ENCODE peak calls at places on chromosomes 5 and 9, in eight cellular contexts. One of them, this sample, is unnamed.

GRCh38 chr5:172322028-172322965 is 38.7 kb upstream of the UBTD2 start:
- DNase-seq in neural progenitor cell: no peak
- DNase-seq in OCI-LY7: peak; percentile 36
- DNase-seq in IMR-90: no peak
- DNase-seq in endothelial cell of umbilical vein: no peak
- DNase-seq in K562: no peak
- DNase-seq in fibroblast of lung: no peak
- DNase-seq in SK-N-SH: no peak
- DNase-seq in this sample: no peak

GRCh38 chr5:77867194-77867691 is 91.1 kb upstream of the TBCA start:
- DNase-seq in OCI-LY7: peak; percentile 9
- DNase-seq in SK-N-SH: peak; percentile 29
- DNase-seq in neural progenitor cell: no peak
- DNase-seq in K562: no peak
- DNase-seq in IMR-90: peak; percentile 32
- DNase-seq in endothelial cell of umbilical vein: peak; percentile 40
- DNase-seq in fibroblast of lung: peak; percentile 54
- DNase-seq in this sample: no peak

GRCh38 chr5:123937230-123937629 is 425.3 kb downstream of the CSNK1G3 start:
- DNase-seq in fibroblast of lung: peak; percentile 64
- DNase-seq in K562: peak; percentile 26
- DNase-seq in OCI-LY7: peak; percentile 77
- DNase-seq in SK-N-SH: peak; percentile 26
- DNase-seq in neural progenitor cell: peak; percentile 80
- DNase-seq in IMR-90: peak; percentile 67
- DNase-seq in endothelial cell of umbilical vein: peak; percentile 68
- DNase-seq in this sample: peak; percentile 5

GRCh38 chr5:142597546-142598337 is 88.1 kb downstream of the FGF1 start:
- DNase-seq in fibroblast of lung: peak; percentile 77
- DNase-seq in K562: peak; percentile 39
- DNase-seq in OCI-LY7: no peak
- DNase-seq in neural progenitor cell: peak; percentile 35
- DNase-seq in endothelial cell of umbilical vein: peak; percentile 81
- DNase-seq in SK-N-SH: no peak
- DNase-seq in IMR-90: peak; percentile 90
- DNase-seq in this sample: no peak

GRCh38 chr5:6302684-6303083 is 75.7 kb downstream of the MED10 start:
- DNase-seq in fibroblast of lung: no peak
- DNase-seq in IMR-90: no peak
- DNase-seq in OCI-LY7: no peak
- DNase-seq in neural progenitor cell: peak; percentile 63
- DNase-seq in endothelial cell of umbilical vein: no peak
- DNase-seq in SK-N-SH: no peak
- DNase-seq in K562: no peak
- DNase-seq in this sample: peak; percentile 21

GRCh38 chr5:72648511-72648910 is 141.3 kb upstream of the ZNF366 start:
- DNase-seq in IMR-90: peak; percentile 39
- DNase-seq in endothelial cell of umbilical vein: no peak
- DNase-seq in SK-N-SH: no peak
- DNase-seq in fibroblast of lung: no peak
- DNase-seq in OCI-LY7: no peak
- DNase-seq in neural progenitor cell: no peak
- DNase-seq in K562: no peak
- DNase-seq in this sample: no peak

GRCh38 chr9:116653580-116654355 is 33.3 kb upstream of the TRIM32 start:
- DNase-seq in SK-N-SH: no peak
- DNase-seq in fibroblast of lung: no peak
- DNase-seq in endothelial cell of umbilical vein: no peak
- DNase-seq in IMR-90: no peak
- DNase-seq in OCI-LY7: no peak
- DNase-seq in K562: no peak
- DNase-seq in neural progenitor cell: peak; percentile 8
- DNase-seq in this sample: no peak

GRCh38 chr5:93267736-93268135 is 313.3 kb downstream of the NR2F1-AS1 start:
- DNase-seq in neural progenitor cell: no peak
- DNase-seq in OCI-LY7: no peak
- DNase-seq in IMR-90: no peak
- DNase-seq in endothelial cell of umbilical vein: no peak
- DNase-seq in fibroblast of lung: no peak
- DNase-seq in K562: no peak
- DNase-seq in SK-N-SH: no peak
- DNase-seq in this sample: no peak

GRCh38 chr9:137449081-137449844 is 8.1 kb upstream of the ENTPD8 start:
- DNase-seq in OCI-LY7: no peak
- DNase-seq in neural progenitor cell: no peak
- DNase-seq in K562: no peak
- DNase-seq in SK-N-SH: no peak
- DNase-seq in endothelial cell of umbilical vein: no peak
- DNase-seq in fibroblast of lung: no peak
- DNase-seq in IMR-90: no peak
- DNase-seq in this sample: no peak

GRCh38 chr9:91119679-91120078 is 242.0 kb downstream of the AUH start:
- DNase-seq in OCI-LY7: no peak
- DNase-seq in IMR-90: peak; percentile 90
- DNase-seq in SK-N-SH: no peak
- DNase-seq in K562: no peak
- DNase-seq in fibroblast of lung: peak; percentile 84
- DNase-seq in endothelial cell of umbilical vein: no peak
- DNase-seq in neural progenitor cell: no peak
- DNase-seq in this sample: no peak

GRCh38 chr5:42235241-42235640 is 188.0 kb upstream of the GHR start:
- DNase-seq in fibroblast of lung: peak; percentile 15
- DNase-seq in IMR-90: no peak
- DNase-seq in K562: no peak
- DNase-seq in OCI-LY7: no peak
- DNase-seq in neural progenitor cell: no peak
- DNase-seq in SK-N-SH: no peak
- DNase-seq in endothelial cell of umbilical vein: no peak
- DNase-seq in this sample: no peak

GRCh38 chr9:69812068-69813000 is 8.3 kb upstream of the CFAP95 start:
- DNase-seq in SK-N-SH: no peak
- DNase-seq in endothelial cell of umbilical vein: no peak
- DNase-seq in OCI-LY7: no peak
- DNase-seq in fibroblast of lung: no peak
- DNase-seq in K562: no peak
- DNase-seq in neural progenitor cell: no peak
- DNase-seq in IMR-90: no peak
- DNase-seq in this sample: no peak

GRCh38 chr5:59416441-59416840 is 477.1 kb downstream of the PDE4D start:
- DNase-seq in OCI-LY7: no peak
- DNase-seq in K562: no peak
- DNase-seq in neural progenitor cell: no peak
- DNase-seq in fibroblast of lung: peak; percentile 87
- DNase-seq in IMR-90: peak; percentile 7
- DNase-seq in endothelial cell of umbilical vein: no peak
- DNase-seq in SK-N-SH: no peak
- DNase-seq in this sample: no peak

GRCh38 chr5:139747583-139748504 is 47.8 kb upstream of the PSD2 start:
- DNase-seq in fibroblast of lung: peak; percentile 48
- DNase-seq in IMR-90: peak; percentile 81
- DNase-seq in neural progenitor cell: peak; percentile 70
- DNase-seq in SK-N-SH: peak; percentile 76
- DNase-seq in OCI-LY7: no peak
- DNase-seq in K562: peak; percentile 77
- DNase-seq in endothelial cell of umbilical vein: peak; percentile 21
- DNase-seq in this sample: peak; percentile 58

GRCh38 chr9:69218166-69218565 is 44.1 kb downstream of the TJP2 start:
- DNase-seq in K562: no peak
- DNase-seq in IMR-90: no peak
- DNase-seq in neural progenitor cell: no peak
- DNase-seq in fibroblast of lung: no peak
- DNase-seq in endothelial cell of umbilical vein: no peak
- DNase-seq in OCI-LY7: no peak
- DNase-seq in SK-N-SH: no peak
- DNase-seq in this sample: no peak

GRCh38 chr9:72875221-72875620 is 77.6 kb downstream of the ALDH1A1 start:
- DNase-seq in endothelial cell of umbilical vein: no peak
- DNase-seq in OCI-LY7: no peak
- DNase-seq in SK-N-SH: no peak
- DNase-seq in fibroblast of lung: no peak
- DNase-seq in neural progenitor cell: no peak
- DNase-seq in K562: no peak
- DNase-seq in IMR-90: no peak
- DNase-seq in this sample: no peak

GRCh38 chr5:141875795-141876627 is 2.2 kb downstream of the PCDH1 start:
- DNase-seq in OCI-LY7: no peak
- DNase-seq in fibroblast of lung: no peak
- DNase-seq in endothelial cell of umbilical vein: peak; percentile 55
- DNase-seq in IMR-90: no peak
- DNase-seq in K562: peak; percentile 79
- DNase-seq in SK-N-SH: peak; percentile 72
- DNase-seq in neural progenitor cell: peak; percentile 88
- DNase-seq in this sample: no peak

GRCh38 chr9:14320272-14321245 is 6.6 kb upstream of the NFIB start:
- DNase-seq in neural progenitor cell: no peak
- DNase-seq in IMR-90: peak; percentile 95
- DNase-seq in SK-N-SH: no peak
- DNase-seq in endothelial cell of umbilical vein: peak; percentile 82
- DNase-seq in K562: peak; percentile 4
- DNase-seq in OCI-LY7: peak; percentile 65
- DNase-seq in fibroblast of lung: peak; percentile 99
- DNase-seq in this sample: no peak

GRCh38 chr9:127970401-127971313 is 10.1 kb downstream of the EEIG1 start:
- DNase-seq in fibroblast of lung: no peak
- DNase-seq in neural progenitor cell: peak; percentile 46
- DNase-seq in SK-N-SH: peak; percentile 10
- DNase-seq in K562: no peak
- DNase-seq in IMR-90: no peak
- DNase-seq in OCI-LY7: peak; percentile 91
- DNase-seq in endothelial cell of umbilical vein: no peak
- DNase-seq in this sample: no peak

GRCh38 chr5:133307275-133307674 is 255.5 kb downstream of the HSPA4 start:
- DNase-seq in IMR-90: no peak
- DNase-seq in endothelial cell of umbilical vein: no peak
- DNase-seq in OCI-LY7: no peak
- DNase-seq in K562: no peak
- DNase-seq in fibroblast of lung: no peak
- DNase-seq in neural progenitor cell: no peak
- DNase-seq in SK-N-SH: no peak
- DNase-seq in this sample: no peak
- H4K20me1 ChIP-seq in IMR-90: no peaks in the 10 kb centered on the region
- H4K20me1 ChIP-seq in endothelial cell of umbilical vein: no peaks in the 10 kb centered on the region
- H4K20me1 ChIP-seq in OCI-LY7: no peaks in the 10 kb centered on the region
- H4K20me1 ChIP-seq in K562: peaks cover 5% of the 10 kb centered on the region
- H4K20me1 ChIP-seq in fibroblast of lung: no peaks in the 10 kb centered on the region
- H4K20me1 ChIP-seq in neural progenitor cell: no peaks in the 10 kb centered on the region
- H4K20me1 ChIP-seq in SK-N-SH: no peaks in the 10 kb centered on the region
- H4K20me1 ChIP-seq in this sample: no peaks in the 10 kb centered on the region

GRCh38 chr9:128992995-128993394 is 35.1 kb downstream of the SH3GLB2 start:
- DNase-seq in K562: no peak
- DNase-seq in OCI-LY7: peak; percentile 16
- DNase-seq in IMR-90: no peak
- DNase-seq in endothelial cell of umbilical vein: no peak
- DNase-seq in fibroblast of lung: peak; percentile 11
- DNase-seq in SK-N-SH: no peak
- DNase-seq in neural progenitor cell: peak; percentile 22
- DNase-seq in this sample: no peak
- H3K36me3 ChIP-seq in K562: peaks cover 85% of the 10 kb centered on the region
- H3K36me3 ChIP-seq in OCI-LY7: peaks cover 90% of the 10 kb centered on the region
- H3K36me3 ChIP-seq in IMR-90: peaks cover 48% of the 10 kb centered on the region
- H3K36me3 ChIP-seq in endothelial cell of umbilical vein: peaks cover 40% of the 10 kb centered on the region
- H3K36me3 ChIP-seq in fibroblast of lung: peaks cover 27% of the 10 kb centered on the region
- H3K36me3 ChIP-seq in SK-N-SH: peaks cover 55% of the 10 kb centered on the region
- H3K36me3 ChIP-seq in neural progenitor cell: peaks cover 10% of the 10 kb centered on the region
- H3K36me3 ChIP-seq in this sample: peaks cover 82% of the 10 kb centered on the region

GRCh38 chr9:97389249-97389648 is 22.6 kb upstream of the TDRD7 start:
- DNase-seq in fibroblast of lung: no peak
- DNase-seq in K562: no peak
- DNase-seq in SK-N-SH: no peak
- DNase-seq in IMR-90: no peak
- DNase-seq in endothelial cell of umbilical vein: no peak
- DNase-seq in OCI-LY7: no peak
- DNase-seq in neural progenitor cell: no peak
- DNase-seq in this sample: no peak
- H4K20me1 ChIP-seq in fibroblast of lung: no peaks in the 10 kb centered on the region
- H4K20me1 ChIP-seq in K562: peaks cover 3% of the 10 kb centered on the region
- H4K20me1 ChIP-seq in SK-N-SH: no peaks in the 10 kb centered on the region
- H4K20me1 ChIP-seq in IMR-90: no peaks in the 10 kb centered on the region
- H4K20me1 ChIP-seq in endothelial cell of umbilical vein: no peaks in the 10 kb centered on the region
- H4K20me1 ChIP-seq in OCI-LY7: no peaks in the 10 kb centered on the region
- H4K20me1 ChIP-seq in neural progenitor cell: no peaks in the 10 kb centered on the region
- H4K20me1 ChIP-seq in this sample: peaks cover 3% of the 10 kb centered on the region

DNA sequence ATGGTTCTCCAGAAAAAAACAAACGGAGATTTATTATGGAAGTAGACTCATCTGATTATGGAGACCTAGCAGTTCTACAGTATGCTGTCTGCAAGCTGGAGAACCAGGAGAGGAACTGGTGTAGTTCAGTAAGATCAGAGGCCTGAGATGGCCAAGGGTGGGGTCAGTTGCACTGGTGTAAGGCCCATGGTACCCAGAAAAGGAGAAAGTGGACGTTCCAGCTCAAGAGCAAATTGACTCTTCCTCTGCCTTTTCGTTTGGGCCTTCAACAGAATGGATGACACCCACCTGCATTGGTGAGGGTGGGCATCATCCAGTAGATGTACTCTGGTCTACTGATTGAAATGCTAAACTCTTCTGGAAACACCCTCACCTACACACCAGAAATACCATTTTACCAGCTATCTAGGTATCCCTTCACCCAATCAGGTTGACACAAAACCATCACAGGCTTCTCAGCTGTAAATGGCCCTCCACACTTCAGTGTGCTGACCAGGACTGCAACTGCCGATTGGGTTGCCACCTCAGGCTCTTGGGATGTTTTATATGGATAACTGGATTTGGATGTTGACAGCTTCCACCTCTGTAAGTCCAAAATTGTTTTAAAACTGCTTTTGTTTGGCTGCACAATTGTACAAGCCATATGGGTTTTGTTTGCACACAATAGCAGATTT is 51.2 kb downstream of the RAD23B start:
- DNase-seq in OCI-LY7: no peak
- DNase-seq in K562: no peak
- DNase-seq in endothelial cell of umbilical vein: no peak
- DNase-seq in SK-N-SH: no peak
- DNase-seq in neural progenitor cell: no peak
- DNase-seq in fibroblast of lung: no peak
- DNase-seq in IMR-90: no peak
- DNase-seq in this sample: no peak
- H3K36me3 ChIP-seq in OCI-LY7: peaks cover 71% of the 10 kb centered on the region
- H3K36me3 ChIP-seq in K562: peaks cover 89% of the 10 kb centered on the region
- H3K36me3 ChIP-seq in endothelial cell of umbilical vein: peaks cover 14% of the 10 kb centered on the region
- H3K36me3 ChIP-seq in SK-N-SH: peaks cover 72% of the 10 kb centered on the region
- H3K36me3 ChIP-seq in neural progenitor cell: peaks cover 16% of the 10 kb centered on the region
- H3K36me3 ChIP-seq in fibroblast of lung: peaks cover 23% of the 10 kb centered on the region
- H3K36me3 ChIP-seq in IMR-90: peaks cover 49% of the 10 kb centered on the region
- H3K36me3 ChIP-seq in this sample: peaks cover 64% of the 10 kb centered on the region

GRCh38 chr9:89541798-89542197 is 43.9 kb upstream of the SEMA4D start:
- DNase-seq in SK-N-SH: no peak
- DNase-seq in K562: no peak
- DNase-seq in OCI-LY7: peak; percentile 90
- DNase-seq in endothelial cell of umbilical vein: no peak
- DNase-seq in IMR-90: no peak
- DNase-seq in fibroblast of lung: no peak
- DNase-seq in neural progenitor cell: no peak
- DNase-seq in this sample: no peak
- H4K20me1 ChIP-seq in SK-N-SH: no peaks in the 10 kb centered on the region
- H4K20me1 ChIP-seq in K562: no peaks in the 10 kb centered on the region
- H4K20me1 ChIP-seq in OCI-LY7: no peaks in the 10 kb centered on the region
- H4K20me1 ChIP-seq in endothelial cell of umbilical vein: no peaks in the 10 kb centered on the region
- H4K20me1 ChIP-seq in IMR-90: no peaks in the 10 kb centered on the region
- H4K20me1 ChIP-seq in fibroblast of lung: no peaks in the 10 kb centered on the region
- H4K20me1 ChIP-seq in neural progenitor cell: no peaks in the 10 kb centered on the region
- H4K20me1 ChIP-seq in this sample: no peaks in the 10 kb centered on the region

This sample was measured in DND-41.